ENCODE peak calls at places on chromosome 16, in four cellular contexts. D, N, Q and P are unnamed samples.

GRCh38 chr16:71826533-71827017 is 17.9 kb upstream of the AP1G1 start:
- DNase-seq in D (no peak), Q (no peak), N (no peak), P (peak)

GRCh38 chr16:48188449-48189102 is 32.8 kb upstream of the ABCC12 start:
- DNase-seq in N (no peak), D (no peak), Q (no peak), P (no peak)

GRCh38 chr16:52953215-52953614 is 99.5 kb downstream of the CHD9NB start:
- DNase-seq in Q (peak), D (peak), N (no peak), P (no peak)

GRCh38 chr16:19598805-19599204 is 43.3 kb downstream of the VPS35L start:
- DNase-seq in Q (no peak), D (no peak), N (no peak), P (no peak)

GRCh38 chr16:11497329-11497805 is 89.4 kb downstream of the LITAF start:
- DNase-seq in D (peak), N (no peak), Q (peak), P (no peak)

GRCh38 chr16:7246578-7246977 is 86.1 kb upstream of the RBFOX1 start:
- DNase-seq in D (no peak), Q (no peak), N (no peak), P (peak)

GRCh38 chr16:48408688-48409087 is 23.5 kb upstream of the SIAH1 start:
- DNase-seq in N (no peak), D (no peak), Q (peak), P (no peak)

GRCh38 chr16:12538667-12539081 is 265.0 kb downstream of the CPPED1 start:
- DNase-seq in Q (no peak), D (no peak), N (no peak), P (no peak)

GRCh38 chr16:6193718-6194117 is 1096.1 kb upstream of the EEF2KMT start:
- DNase-seq in Q (no peak), D (no peak), N (no peak), P (no peak)

GRCh38 chr16:75377971-75378386 is 55.3 kb downstream of the CFDP1 start:
- DNase-seq in D (no peak), N (no peak), Q (no peak), P (no peak)

GRCh38 chr16:75378616-75379015 is 54.7 kb downstream of the CFDP1 start:
- DNase-seq in D (no peak), Q (no peak), N (no peak), P (no peak)

GRCh38 chr16:75379339-75379738 is 54.0 kb downstream of the CFDP1 start:
- DNase-seq in Q (no peak), N (no peak), D (no peak), P (no peak)

GRCh38 chr16:75374388-75374787 is 58.9 kb downstream of the CFDP1 start:
- DNase-seq in D (no peak), Q (no peak), N (no peak), P (no peak)

GRCh38 chr16:75376475-75376907 is 56.8 kb downstream of the CFDP1 start:
- DNase-seq in D (no peak), Q (no peak), N (no peak), P (no peak)
- TF ChIP-seq POLR2A in D (no peak), Q (no peak), N (no peak), P (no peak)

DNA sequence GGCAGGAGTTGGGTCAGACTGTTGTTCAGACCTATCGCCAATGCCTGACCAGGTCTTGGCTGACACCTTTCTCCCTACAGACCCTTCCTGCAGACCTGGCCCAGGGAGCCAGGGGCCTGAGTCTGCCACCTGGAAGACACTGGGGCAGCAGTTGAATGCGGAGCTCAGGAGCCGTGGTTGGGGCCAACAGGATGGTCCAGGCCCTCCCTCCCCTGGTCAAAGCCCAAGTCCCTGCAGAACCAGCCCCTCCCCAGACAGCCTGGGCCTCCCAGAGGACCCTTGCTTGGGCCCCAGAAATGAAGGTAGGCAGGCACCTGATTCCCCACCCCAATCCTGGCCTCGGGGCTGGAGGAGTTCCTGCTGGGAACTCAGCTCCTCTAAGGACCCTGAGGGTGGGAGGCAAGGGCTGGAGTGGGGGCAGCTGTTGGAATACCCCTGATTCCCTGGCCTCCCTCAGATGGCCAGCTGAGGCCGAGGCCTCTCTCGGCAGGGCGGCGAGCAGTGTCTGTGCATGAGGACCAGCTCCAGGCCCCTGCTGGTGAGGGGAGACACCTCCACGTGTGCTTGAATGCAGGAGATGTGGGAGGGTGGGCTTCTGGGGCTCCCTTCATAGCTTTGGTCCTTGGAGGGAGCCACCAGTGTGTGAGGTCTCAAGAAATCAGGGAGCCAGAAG is 3.6 kb downstream of the ACD start:
- DNase-seq in Q (peak), D (no peak), N (no peak), P (no peak)
- TF ChIP-seq POLR2A in Q (no peak), D (no peak), N (no peak), P (no peak)

GRCh38 chr16:81926036-81926435 is 85.2 kb downstream of the SDR42E1 start:
- DNase-seq in D (no peak), N (no peak), Q (no peak), P (no peak)
- TF ChIP-seq POLR2A in D (no peak), N (no peak), Q (no peak), P (no peak)

GRCh38 chr16:30956601-30957455 is 726 bp upstream of the SETD1A start:
- DNase-seq in N (no peak), Q (peak), D (peak), P (peak)

GRCh38 chr16:30954993-30955392 is 2.6 kb upstream of the SETD1A start:
- DNase-seq in N (no peak), Q (no peak), D (no peak), P (no peak)

GRCh38 chr16:30961384-30961783 is 3.8 kb downstream of the SETD1A start:
- DNase-seq in Q (no peak), N (no peak), D (no peak), P (no peak)

GRCh38 chr16:30957456-30958163 is at the start of gene SETD1A:
- DNase-seq in Q (peak), N (no peak), D (peak), P (peak)

GRCh38 chr16:30958164-30959083 is 870 bp downstream of the SETD1A start:
- DNase-seq in Q (peak), N (no peak), D (no peak), P (peak)
- TF ChIP-seq POLR2A in Q (no peak), N (no peak), D (no peak), P (no peak)

GRCh38 chr16:1677942-1678499 is at the start of gene JPT2:
- DNase-seq in Q (peak), N (no peak), D (peak), P (peak)

GRCh38 chr16:1676661-1677060 is 1.4 kb upstream of the JPT2 start:
- DNase-seq in D (no peak), Q (no peak), N (no peak), P (no peak)

GRCh38 chr16:1677339-1677738 is 740 bp upstream of the JPT2 start:
- DNase-seq in Q (no peak), N (no peak), D (no peak), P (peak)

GRCh38 chr16:1680361-1680760 is 2.3 kb downstream of the JPT2 start:
- DNase-seq in D (no peak), Q (no peak), N (no peak), P (no peak)

GRCh38 chr16:1678500-1679098 is 520 bp downstream of the JPT2 start:
- DNase-seq in N (no peak), D (peak), Q (peak), P (peak)
- TF ChIP-seq POLR2A in N (no peak), D (no peak), Q (peak), P (no peak)

DNA sequence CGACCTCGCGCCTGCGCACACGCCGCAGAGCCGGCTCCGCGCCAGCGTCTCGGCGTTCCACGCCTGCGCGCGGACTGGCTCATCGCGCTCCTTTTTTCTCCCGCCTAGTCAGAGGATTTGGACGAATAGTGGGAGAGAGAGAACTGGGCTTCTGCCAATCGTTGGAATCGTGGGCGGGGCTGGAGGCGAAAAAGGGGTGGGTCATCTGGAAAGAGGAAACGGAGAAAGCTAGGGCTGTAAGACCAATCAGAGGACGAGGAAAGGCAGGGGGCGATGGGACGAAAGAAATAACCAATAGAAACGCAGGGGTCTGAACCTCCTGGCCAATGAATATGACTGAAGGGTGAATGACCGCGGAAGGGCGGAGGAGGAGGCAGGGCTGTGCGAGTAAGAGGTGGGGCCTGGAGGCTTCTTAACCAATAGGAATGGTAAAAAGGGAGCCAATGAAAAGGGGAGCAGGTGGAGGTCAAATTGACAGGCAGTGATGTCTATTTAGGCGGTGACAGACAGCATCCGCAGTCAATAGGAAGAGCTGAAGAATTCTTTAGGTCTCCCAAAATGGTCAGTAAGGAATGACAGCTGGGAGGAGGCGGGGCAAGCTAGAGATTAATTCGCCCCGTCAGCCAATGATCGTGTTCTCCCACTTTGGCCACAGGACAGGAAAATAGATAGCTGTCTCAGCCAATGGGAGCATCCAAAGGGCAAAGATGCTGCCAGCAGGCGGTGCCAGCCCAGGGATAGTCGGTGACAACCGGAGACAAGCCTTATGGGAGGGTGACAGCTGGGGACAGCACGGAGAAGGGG is at the start of gene TBC1D10B:
- DNase-seq in N (peak), Q (peak), D (peak), P (peak)
- TF ChIP-seq POLR2A in N (peak), Q (peak), D (peak), P (peak)